ENCODE peak calls at places on chromosomes 12 and 14, in ten cellular contexts. G is neural progenitor cell, N is left ventricle myocardium inferior, Y is tibial artery, R is stomach, I is breast epithelium, A is tibial nerve, U is cardiac muscle cell, E is WERI-Rb-1, D is OCI-LY7. L is an unnamed sample. For H3K36me3, the result is how much of the 10 kb centered on the place peaks cover.

GRCh38 chr14:98633380-98633779 is 638.6 kb downstream of the BCL11B start:
- DNase-seq in G (peak), A (no peak), Y (no peak), R (no peak), D (no peak), E (no peak), U (no peak), I (peak), N (no peak), L (no peak)

GRCh38 chr14:64891839-64892375 is 12.2 kb upstream of the SPTB start:
- DNase-seq in U (peak), Y (no peak), A (peak), G (peak), I (no peak), E (peak), D (peak), N (no peak), R (no peak), L (no peak)

GRCh38 chr12:113333877-113334785 is 778 bp downstream of the SLC8B1 start:
- DNase-seq in D (peak), G (no peak), E (no peak), Y (no peak), U (no peak), R (peak), A (peak), N (peak), I (no peak), L (no peak)

GRCh38 chr14:100556936-100557505 is 30.2 kb downstream of the BEGAIN start:
- DNase-seq in G (no peak), A (no peak), Y (no peak), N (no peak), I (no peak), R (no peak), D (no peak), U (no peak), E (no peak), L (no peak)

GRCh38 chr12:54217774-54218221 is 29.0 kb upstream of the SMUG1 start:
- DNase-seq in Y (no peak), N (peak), D (peak), I (no peak), A (no peak), E (no peak), U (peak), R (peak), G (peak), L (no peak)

GRCh38 chr14:105537580-105538474 is 11.4 kb downstream of the TMEM121 start:
- DNase-seq in Y (peak), D (peak), I (no peak), A (peak), R (peak), U (peak), N (peak), G (peak), E (peak), L (no peak)

GRCh38 chr14:68249534-68250517 is 430.2 kb downstream of the RAD51B start:
- DNase-seq in G (no peak), Y (no peak), D (no peak), A (no peak), I (no peak), R (no peak), E (no peak), N (no peak), U (peak), L (no peak)

GRCh38 chr12:72076558-72076915 is 137.9 kb downstream of the TPH2 start:
- DNase-seq in I (no peak), Y (no peak), N (no peak), U (no peak), R (no peak), A (no peak), D (no peak), E (no peak), G (no peak), L (no peak)

GRCh38 chr14:75549169-75549568 is 26.9 kb downstream of the BATF start:
- DNase-seq in R (no peak), D (no peak), U (no peak), N (no peak), A (no peak), I (no peak), G (no peak), Y (no peak), E (no peak), L (no peak)

GRCh38 chr12:66239295-66239694 is 50.3 kb downstream of the IRAK3 start:
- DNase-seq in E (no peak), N (no peak), R (no peak), G (peak), U (no peak), Y (no peak), D (no peak), A (no peak), I (no peak), L (no peak)

GRCh38 chr12:129459886-129460285 is 443.9 kb downstream of the TMEM132D start:
- DNase-seq in E (no peak), U (no peak), N (no peak), D (no peak), A (no peak), Y (no peak), R (no peak), G (no peak), I (no peak), L (no peak)

GRCh38 chr14:82192387-82192786 is 658.7 kb upstream of the SEL1L start:
- DNase-seq in Y (no peak), R (no peak), I (no peak), G (no peak), A (no peak), U (no peak), D (no peak), E (no peak), N (no peak), L (no peak)

GRCh38 chr14:82190812-82191211 is 657.2 kb upstream of the SEL1L start:
- DNase-seq in G (no peak), I (no peak), U (no peak), E (no peak), N (no peak), Y (no peak), R (no peak), A (no peak), D (no peak), L (no peak)
- H3K4me3 ChIP-seq in G (no peak), I (no peak), U (no peak), E (no peak), N (no peak), Y (no peak), R (no peak), A (no peak), D (no peak), L (no peak)

DNA sequence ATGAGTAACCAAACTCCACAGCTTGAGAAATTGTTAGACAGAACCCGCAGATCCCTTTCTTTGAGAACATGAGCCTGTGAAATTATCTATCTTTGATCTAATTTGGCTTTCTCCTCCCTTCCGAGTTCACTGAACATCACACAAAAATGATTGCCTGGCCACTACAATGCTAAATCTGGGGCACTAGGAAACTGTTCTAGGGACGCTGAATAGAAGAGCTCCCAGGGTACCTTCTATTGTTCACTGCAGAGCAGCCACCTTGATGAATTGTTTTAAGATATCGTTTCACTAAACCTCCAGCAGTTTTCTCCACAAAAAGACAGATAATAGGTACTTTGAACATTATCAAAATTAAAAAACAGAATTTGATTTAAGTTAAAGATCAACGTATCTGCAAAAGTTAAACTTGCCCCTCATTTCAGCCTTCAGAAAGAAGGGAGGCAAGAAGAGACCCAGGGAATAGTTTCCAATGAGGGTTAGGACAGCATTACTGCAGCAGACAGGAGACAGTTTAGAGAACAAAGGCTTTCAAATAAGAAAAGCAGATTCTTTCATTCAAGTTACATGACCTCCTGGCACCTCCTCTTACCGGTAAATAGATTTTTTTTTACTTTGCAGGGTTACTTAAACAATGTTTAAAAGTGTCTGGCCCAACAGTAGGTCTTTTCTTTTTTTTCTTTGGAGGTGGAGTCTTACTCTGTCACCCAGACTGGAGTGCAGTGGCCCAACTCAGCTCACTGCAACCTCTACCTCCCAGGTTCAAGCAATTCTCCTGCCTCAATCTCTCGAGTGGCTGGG is 47.3 kb downstream of the SINHCAF start:
- DNase-seq in G (peak), Y (no peak), A (no peak), D (no peak), R (no peak), E (no peak), I (no peak), U (no peak), N (no peak), L (no peak)
- H3K36me3 ChIP-seq in G (under half), Y (under half), A (under half), D (half or more), R (under half), E (under half), I (under half), U (under half), N (under half), L (under half)

DNA sequence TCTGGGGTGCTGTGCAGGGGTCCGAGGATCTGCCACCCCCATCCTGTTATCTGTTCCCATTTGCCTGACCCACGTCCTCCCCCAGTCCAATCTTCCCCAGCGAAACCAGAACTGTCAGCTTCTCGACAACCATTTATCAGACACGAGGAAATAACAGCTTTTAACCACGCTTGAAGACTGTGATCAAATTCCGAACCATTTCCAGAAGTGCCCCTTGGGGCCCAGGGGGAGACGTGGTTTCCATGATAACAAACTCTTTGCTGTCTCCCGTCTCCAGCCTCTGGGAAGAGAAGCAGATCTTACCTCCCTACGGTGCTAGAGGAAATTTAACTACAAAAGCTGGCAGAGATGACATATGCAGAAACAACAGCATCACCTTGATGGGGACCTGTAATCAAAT is 35.1 kb upstream of the SRRM4 start:
- DNase-seq in U (no peak), I (no peak), A (no peak), E (no peak), N (no peak), R (no peak), G (no peak), Y (no peak), D (no peak), L (no peak)
- TF ChIP-seq CTCF in U (no peak), I (no peak), A (no peak), E (no peak), N (no peak), R (no peak), G (no peak), Y (no peak), D (no peak), L (no peak)

GRCh38 chr12:115918763-115919162 is 358.7 kb downstream of the MED13L start:
- DNase-seq in I (no peak), N (no peak), R (no peak), Y (no peak), U (no peak), E (no peak), D (no peak), A (no peak), G (no peak), L (no peak)

GRCh38 chr12:115912440-115912839 is 365.1 kb downstream of the MED13L start:
- DNase-seq in E (no peak), G (no peak), I (no peak), R (no peak), Y (no peak), D (no peak), A (no peak), N (no peak), U (no peak), L (no peak)

GRCh38 chr12:115914122-115914521 is 363.4 kb downstream of the MED13L start:
- DNase-seq in U (no peak), Y (no peak), E (no peak), R (no peak), D (no peak), I (no peak), A (no peak), G (no peak), N (no peak), L (no peak)

GRCh38 chr12:115920395-115921183 is 356.9 kb downstream of the MED13L start:
- DNase-seq in U (no peak), I (no peak), E (no peak), A (no peak), D (no peak), N (no peak), R (no peak), G (no peak), Y (no peak), L (no peak)

DNA sequence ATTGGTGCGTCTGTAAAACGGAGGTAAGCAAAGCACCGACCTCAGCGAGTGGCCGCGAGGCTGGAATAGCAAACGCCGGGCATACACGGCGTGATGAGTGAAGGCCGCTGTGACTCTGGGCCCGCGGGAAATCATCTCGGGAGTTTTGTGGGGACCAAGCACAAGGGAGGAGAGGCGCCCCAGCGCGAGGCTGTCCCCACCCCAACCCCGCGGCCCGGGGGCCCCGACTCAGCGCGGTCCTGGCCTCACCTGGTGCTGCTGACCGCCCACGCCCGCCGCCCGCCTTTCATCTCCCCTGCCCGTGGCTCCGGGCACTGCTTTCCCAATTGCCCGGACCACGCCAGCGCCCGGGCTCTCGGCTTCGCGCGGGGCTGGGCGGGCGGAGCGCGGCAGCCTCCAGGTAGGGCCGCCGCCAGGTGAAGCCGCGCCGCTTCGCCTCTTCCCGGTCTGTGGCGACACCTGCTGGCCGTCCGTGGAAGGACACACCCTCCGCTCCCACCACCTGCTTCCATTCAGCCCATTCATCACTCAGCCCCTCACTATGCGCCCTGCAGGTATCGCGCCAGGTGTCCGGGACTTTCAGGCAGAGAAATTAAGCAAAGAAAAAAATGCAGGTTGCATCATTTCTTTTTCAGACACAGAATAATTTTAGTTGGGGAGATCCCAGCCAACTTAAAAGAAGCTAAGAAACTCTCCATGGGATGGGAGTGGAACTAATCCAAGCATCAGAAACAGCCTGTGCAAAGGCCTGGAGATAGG is 360.4 kb downstream of the MED13L start:
- DNase-seq in E (peak), N (peak), G (peak), U (peak), Y (peak), I (peak), R (peak), A (peak), D (peak), L (no peak)
- H3K4me3 ChIP-seq in E (no peak), N (peak), G (peak), U (peak), Y (no peak), I (no peak), R (peak), A (no peak), D (no peak), L (no peak)

DNA sequence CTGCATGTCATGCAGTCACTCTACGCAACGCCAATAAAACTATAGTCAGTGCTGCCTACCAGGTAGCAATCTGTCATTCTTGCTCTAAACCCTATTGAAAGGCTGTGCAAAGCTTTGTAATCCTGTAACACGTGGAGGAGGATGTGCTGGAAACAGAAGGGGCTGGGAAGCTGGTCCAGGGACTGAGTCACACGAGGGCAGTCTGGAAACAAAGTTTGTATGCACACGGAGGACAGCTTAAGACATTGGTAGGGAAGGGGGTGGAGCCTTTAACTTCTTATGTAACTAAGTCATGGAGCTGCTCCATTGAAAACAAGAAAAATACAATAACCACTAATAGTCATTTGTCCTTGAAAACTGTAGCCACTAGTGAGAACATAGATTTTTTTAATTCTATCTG is 128.0 kb downstream of the BCAT1 start:
- DNase-seq in R (no peak), G (no peak), U (peak), I (no peak), E (peak), N (no peak), D (no peak), A (peak), Y (peak), L (no peak)
- H3K36me3 ChIP-seq in R (under half), G (under half), U (under half), I (under half), E (under half), N (under half), D (half or more), A (under half), Y (under half), L (under half)

GRCh38 chr14:20657216-20658211 is 16.0 kb upstream of the OR6S1 start:
- DNase-seq in R (no peak), G (peak), U (no peak), A (no peak), D (no peak), I (no peak), N (no peak), E (no peak), Y (no peak), L (no peak)
- TF ChIP-seq CTCF in R (no peak), G (peak), U (no peak), A (no peak), D (peak), I (no peak), N (peak), E (no peak), Y (no peak), L (no peak)

GRCh38 chr12:11729008-11729407 is 79.5 kb downstream of the ETV6 start:
- DNase-seq in N (no peak), E (no peak), R (peak), U (no peak), A (no peak), D (peak), I (no peak), G (no peak), Y (no peak), L (no peak)

GRCh38 chr12:11731042-11731357 is 81.5 kb downstream of the ETV6 start:
- DNase-seq in E (no peak), A (no peak), N (no peak), U (no peak), I (no peak), R (no peak), G (no peak), Y (no peak), D (no peak), L (no peak)

GRCh38 chr12:11729439-11730150 is 80.1 kb downstream of the ETV6 start:
- DNase-seq in I (no peak), A (no peak), N (no peak), D (peak), G (no peak), U (no peak), Y (no peak), R (no peak), E (no peak), L (no peak)

GRCh38 chr12:11731455-11731854 is 82.0 kb downstream of the ETV6 start:
- DNase-seq in D (no peak), N (no peak), U (peak), G (no peak), I (no peak), R (no peak), A (no peak), Y (no peak), E (no peak), L (no peak)

DNA sequence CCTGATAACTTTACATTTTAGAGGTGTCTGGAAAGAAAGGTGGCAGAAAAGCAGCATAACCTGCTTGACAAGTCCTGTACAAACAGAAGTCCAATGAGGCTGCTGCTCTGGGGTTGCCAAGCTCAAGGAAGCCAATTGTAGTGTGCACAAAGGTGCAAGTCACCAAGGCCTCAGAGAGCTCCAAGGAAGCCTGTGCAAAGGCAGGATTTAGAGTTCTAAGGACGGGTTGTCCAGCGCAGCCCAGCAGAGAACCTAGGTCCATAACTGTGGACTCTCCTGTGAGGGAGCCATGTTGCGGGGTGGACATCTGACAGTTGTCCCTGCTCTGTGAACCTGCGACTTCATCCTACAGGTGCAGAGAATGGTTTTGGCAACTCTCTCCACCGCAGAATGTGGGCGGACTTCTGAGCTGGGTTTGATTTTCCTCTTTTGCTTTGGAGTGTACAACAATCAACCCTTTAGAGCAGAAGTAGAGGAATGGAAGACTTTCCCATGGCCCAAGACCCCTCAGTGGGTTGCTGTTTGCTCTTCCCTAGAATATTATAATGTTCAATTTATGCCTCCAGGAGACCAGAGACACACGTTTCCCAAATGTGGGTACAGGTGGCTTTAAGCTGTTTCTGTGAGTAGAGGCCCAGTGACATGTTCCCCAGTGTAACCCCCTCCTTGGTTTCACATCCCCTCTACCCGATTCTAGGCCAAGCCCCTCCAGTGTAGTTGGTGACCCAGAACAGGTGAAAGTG is 81.0 kb downstream of the ETV6 start:
- DNase-seq in N (no peak), G (no peak), R (peak), D (peak), A (no peak), U (no peak), E (no peak), I (peak), Y (no peak), L (no peak)
- H3K4me3 ChIP-seq in N (no peak), G (no peak), R (no peak), D (peak), A (no peak), U (no peak), E (no peak), I (no peak), Y (no peak), L (no peak)

L was measured in thoracic aorta.